ENCODE peak calls at places on chromosomes 16 and 17, in eight cellular contexts. One of them, this sample, is unnamed.

GRCh38 chr16:85146922-85147651 is 34.8 kb upstream of the CIBAR2 start:
- DNase-seq in tibial nerve: no peak
- DNase-seq in nephron progenitor cell: no peak
- DNase-seq in GF-D8: no peak
- DNase-seq in cardiac fibroblast: no peak
- DNase-seq in activated T-helper 1 cell treated with Interleukin-2 at 50 U/mL for 16 hours: no peak
- DNase-seq in AG08395: no peak
- DNase-seq in midbrain: no peak
- DNase-seq in this sample: no peak

GRCh38 chr16:86277236-86277635 is 233.1 kb upstream of the FOXF1 start:
- DNase-seq in midbrain: no peak
- DNase-seq in activated T-helper 1 cell treated with Interleukin-2 at 50 U/mL for 16 hours: no peak
- DNase-seq in cardiac fibroblast: no peak
- DNase-seq in nephron progenitor cell: no peak
- DNase-seq in AG08395: no peak
- DNase-seq in GF-D8: no peak
- DNase-seq in tibial nerve: no peak
- DNase-seq in this sample: no peak

GRCh38 chr16:50841081-50841886 is 99.4 kb downstream of the CYLD start:
- DNase-seq in activated T-helper 1 cell treated with Interleukin-2 at 50 U/mL for 16 hours: peak
- DNase-seq in cardiac fibroblast: peak
- DNase-seq in GF-D8: no peak
- DNase-seq in nephron progenitor cell: no peak
- DNase-seq in midbrain: no peak
- DNase-seq in tibial nerve: no peak
- DNase-seq in AG08395: no peak
- DNase-seq in this sample: no peak

GRCh38 chr17:33154869-33155455 is 138.1 kb downstream of the ASIC2 start:
- DNase-seq in midbrain: no peak
- DNase-seq in tibial nerve: no peak
- DNase-seq in nephron progenitor cell: no peak
- DNase-seq in AG08395: no peak
- DNase-seq in activated T-helper 1 cell treated with Interleukin-2 at 50 U/mL for 16 hours: no peak
- DNase-seq in GF-D8: no peak
- DNase-seq in cardiac fibroblast: no peak
- DNase-seq in this sample: no peak

GRCh38 chr17:78421534-78422266 is 43.3 kb downstream of the PGS1 start:
- DNase-seq in midbrain: peak
- DNase-seq in tibial nerve: peak
- DNase-seq in GF-D8: no peak
- DNase-seq in nephron progenitor cell: peak
- DNase-seq in AG08395: peak
- DNase-seq in cardiac fibroblast: peak
- DNase-seq in activated T-helper 1 cell treated with Interleukin-2 at 50 U/mL for 16 hours: peak
- DNase-seq in this sample: no peak

GRCh38 chr17:5282639-5283217 is 644 bp downstream of the RABEP1 start:
- DNase-seq in cardiac fibroblast: peak
- DNase-seq in AG08395: no peak
- DNase-seq in activated T-helper 1 cell treated with Interleukin-2 at 50 U/mL for 16 hours: no peak
- DNase-seq in tibial nerve: no peak
- DNase-seq in midbrain: no peak
- DNase-seq in nephron progenitor cell: no peak
- DNase-seq in GF-D8: no peak
- DNase-seq in this sample: no peak

GRCh38 chr17:47276868-47277267 is 23.2 kb downstream of the ITGB3 start:
- DNase-seq in nephron progenitor cell: peak
- DNase-seq in AG08395: peak
- DNase-seq in midbrain: peak
- DNase-seq in cardiac fibroblast: peak
- DNase-seq in activated T-helper 1 cell treated with Interleukin-2 at 50 U/mL for 16 hours: no peak
- DNase-seq in GF-D8: no peak
- DNase-seq in tibial nerve: peak
- DNase-seq in this sample: peak

GRCh38 chr16:88537864-88538263 is 32.3 kb upstream of the ZC3H18 start:
- DNase-seq in activated T-helper 1 cell treated with Interleukin-2 at 50 U/mL for 16 hours: no peak
- DNase-seq in midbrain: no peak
- DNase-seq in GF-D8: no peak
- DNase-seq in AG08395: no peak
- DNase-seq in tibial nerve: no peak
- DNase-seq in cardiac fibroblast: no peak
- DNase-seq in nephron progenitor cell: no peak
- DNase-seq in this sample: no peak

GRCh38 chr17:59370580-59371299 is 39.3 kb downstream of the YPEL2 start:
- DNase-seq in activated T-helper 1 cell treated with Interleukin-2 at 50 U/mL for 16 hours: no peak
- DNase-seq in nephron progenitor cell: peak
- DNase-seq in AG08395: no peak
- DNase-seq in midbrain: peak
- DNase-seq in cardiac fibroblast: no peak
- DNase-seq in GF-D8: no peak
- DNase-seq in tibial nerve: no peak
- DNase-seq in this sample: no peak

GRCh38 chr16:27322858-27323780 is 9.3 kb downstream of the IL4R start:
- DNase-seq in AG08395: no peak
- DNase-seq in nephron progenitor cell: no peak
- DNase-seq in activated T-helper 1 cell treated with Interleukin-2 at 50 U/mL for 16 hours: no peak
- DNase-seq in midbrain: no peak
- DNase-seq in cardiac fibroblast: no peak
- DNase-seq in tibial nerve: no peak
- DNase-seq in GF-D8: no peak
- DNase-seq in this sample: no peak

GRCh38 chr17:72726936-72727335 is 365.6 kb downstream of the SLC39A11 start:
- DNase-seq in activated T-helper 1 cell treated with Interleukin-2 at 50 U/mL for 16 hours: no peak
- DNase-seq in AG08395: no peak
- DNase-seq in tibial nerve: no peak
- DNase-seq in nephron progenitor cell: no peak
- DNase-seq in midbrain: no peak
- DNase-seq in GF-D8: no peak
- DNase-seq in cardiac fibroblast: no peak
- DNase-seq in this sample: no peak

GRCh38 chr16:86019446-86020047 is 120.6 kb downstream of the IRF8 start:
- DNase-seq in GF-D8: no peak
- DNase-seq in AG08395: no peak
- DNase-seq in cardiac fibroblast: no peak
- DNase-seq in activated T-helper 1 cell treated with Interleukin-2 at 50 U/mL for 16 hours: no peak
- DNase-seq in midbrain: no peak
- DNase-seq in tibial nerve: no peak
- DNase-seq in nephron progenitor cell: peak
- DNase-seq in this sample: no peak

GRCh38 chr17:29042679-29043538 is at the start of gene PIPOX:
- DNase-seq in midbrain: peak
- DNase-seq in GF-D8: no peak
- DNase-seq in cardiac fibroblast: peak
- DNase-seq in nephron progenitor cell: no peak
- DNase-seq in AG08395: no peak
- DNase-seq in activated T-helper 1 cell treated with Interleukin-2 at 50 U/mL for 16 hours: no peak
- DNase-seq in tibial nerve: no peak
- DNase-seq in this sample: no peak

GRCh38 chr16:85554114-85554790 is 58.9 kb upstream of the GSE1 start:
- DNase-seq in midbrain: peak
- DNase-seq in GF-D8: peak
- DNase-seq in tibial nerve: peak
- DNase-seq in cardiac fibroblast: peak
- DNase-seq in nephron progenitor cell: no peak
- DNase-seq in AG08395: peak
- DNase-seq in activated T-helper 1 cell treated with Interleukin-2 at 50 U/mL for 16 hours: peak
- DNase-seq in this sample: peak

GRCh38 chr16:69132424-69133252 is at the start of the genes CHTF8 and UTP4:
- DNase-seq in activated T-helper 1 cell treated with Interleukin-2 at 50 U/mL for 16 hours: peak
- DNase-seq in nephron progenitor cell: peak
- DNase-seq in tibial nerve: peak
- DNase-seq in midbrain: peak
- DNase-seq in AG08395: peak
- DNase-seq in cardiac fibroblast: peak
- DNase-seq in GF-D8: peak
- DNase-seq in this sample: peak

GRCh38 chr16:65244811-65245210 is 122.9 kb upstream of the CDH11 start:
- DNase-seq in cardiac fibroblast: no peak
- DNase-seq in GF-D8: no peak
- DNase-seq in activated T-helper 1 cell treated with Interleukin-2 at 50 U/mL for 16 hours: no peak
- DNase-seq in nephron progenitor cell: no peak
- DNase-seq in midbrain: no peak
- DNase-seq in AG08395: no peak
- DNase-seq in tibial nerve: no peak
- DNase-seq in this sample: no peak

GRCh38 chr17:48483471-48484131 is 47.2 kb downstream of the HOXB1 start:
- DNase-seq in GF-D8: peak
- DNase-seq in AG08395: peak
- DNase-seq in activated T-helper 1 cell treated with Interleukin-2 at 50 U/mL for 16 hours: no peak
- DNase-seq in cardiac fibroblast: peak
- DNase-seq in nephron progenitor cell: no peak
- DNase-seq in midbrain: no peak
- DNase-seq in tibial nerve: no peak
- DNase-seq in this sample: peak

GRCh38 chr17:21464611-21465021 is 88.5 kb downstream of the KCNJ12 start:
- DNase-seq in AG08395: no peak
- DNase-seq in nephron progenitor cell: no peak
- DNase-seq in GF-D8: no peak
- DNase-seq in midbrain: no peak
- DNase-seq in cardiac fibroblast: no peak
- DNase-seq in activated T-helper 1 cell treated with Interleukin-2 at 50 U/mL for 16 hours: no peak
- DNase-seq in tibial nerve: no peak
- DNase-seq in this sample: no peak

GRCh38 chr17:1000597-1001490 is 3.9 kb downstream of the TIMM22 start:
- DNase-seq in GF-D8: no peak
- DNase-seq in cardiac fibroblast: peak
- DNase-seq in AG08395: peak
- DNase-seq in midbrain: no peak
- DNase-seq in nephron progenitor cell: no peak
- DNase-seq in activated T-helper 1 cell treated with Interleukin-2 at 50 U/mL for 16 hours: no peak
- DNase-seq in tibial nerve: no peak
- DNase-seq in this sample: no peak